ENCODE peak calls at places on chromosome 13, in six cellular contexts. D is HCT116, K is lung, F is cardiac muscle cell, E is IMR-90, S is psoas muscle. G is an unnamed sample. For H3K4me1, the result is how much of the 10 kb centered on the place peaks cover.

GRCh38 chr13:102729560-102730275 is 34.9 kb upstream of the METTL21C start:
- DNase-seq in F (peak), K (no peak), E (peak), S (no peak), D (no peak), G (no peak)

GRCh38 chr13:32617112-32617511 is 30.9 kb downstream of the PDS5B start:
- DNase-seq in E (no peak), K (no peak), D (no peak), F (no peak), S (no peak), G (no peak)

GRCh38 chr13:105121221-105121620 is 1414.2 kb downstream of the EFNB2 start:
- DNase-seq in E (no peak), S (no peak), F (no peak), K (no peak), D (no peak), G (no peak)

GRCh38 chr13:110868631-110869165 is 46.2 kb downstream of the ANKRD10 start:
- DNase-seq in F (no peak), D (no peak), S (no peak), E (no peak), K (no peak), G (no peak)

GRCh38 chr13:59771272-59771671 is 392.5 kb downstream of the DIAPH3 start:
- DNase-seq in F (peak), S (no peak), D (no peak), E (peak), K (no peak), G (no peak)

GRCh38 chr13:80979035-80979641 is 638.2 kb upstream of the SPRY2 start:
- DNase-seq in E (peak), S (no peak), F (peak), K (peak), D (peak), G (peak)

GRCh38 chr13:62997696-62998095 is 1582.0 kb upstream of the PCDH20 start:
- DNase-seq in E (no peak), F (no peak), S (no peak), D (no peak), K (no peak), G (no peak)

GRCh38 chr13:95411641-95412040 is 110.4 kb upstream of the ABCC4 start:
- DNase-seq in F (peak), S (no peak), E (no peak), D (no peak), K (no peak), G (no peak)

GRCh38 chr13:83731113-83731512 is 151.2 kb downstream of the SLITRK1 start:
- DNase-seq in F (no peak), D (no peak), E (no peak), K (no peak), S (no peak), G (no peak)

GRCh38 chr13:40562975-40563349 is 103.5 kb downstream of the FOXO1 start:
- DNase-seq in S (peak), K (no peak), F (no peak), E (no peak), D (no peak), G (no peak)

GRCh38 chr13:103573446-103573845 is 507.2 kb upstream of the SLC10A2 start:
- DNase-seq in K (no peak), D (no peak), S (no peak), F (no peak), E (no peak), G (no peak)

GRCh38 chr13:57409121-57409520 is 222.4 kb upstream of the PCDH17 start:
- DNase-seq in K (no peak), F (no peak), S (no peak), D (no peak), E (no peak), G (no peak)

GRCh38 chr13:61954092-61954491 is 538.4 kb upstream of the PCDH20 start:
- DNase-seq in D (peak), F (peak), S (no peak), E (peak), K (no peak), G (no peak)

GRCh38 chr13:24272452-24273161 is 36.8 kb upstream of the C1QTNF9 start:
- DNase-seq in S (peak), F (no peak), D (no peak), E (no peak), K (peak), G (no peak)
- H3K4me1 ChIP-seq in S (under half), F (under half), D (under half), E (under half), K (under half), G (under half)

DNA sequence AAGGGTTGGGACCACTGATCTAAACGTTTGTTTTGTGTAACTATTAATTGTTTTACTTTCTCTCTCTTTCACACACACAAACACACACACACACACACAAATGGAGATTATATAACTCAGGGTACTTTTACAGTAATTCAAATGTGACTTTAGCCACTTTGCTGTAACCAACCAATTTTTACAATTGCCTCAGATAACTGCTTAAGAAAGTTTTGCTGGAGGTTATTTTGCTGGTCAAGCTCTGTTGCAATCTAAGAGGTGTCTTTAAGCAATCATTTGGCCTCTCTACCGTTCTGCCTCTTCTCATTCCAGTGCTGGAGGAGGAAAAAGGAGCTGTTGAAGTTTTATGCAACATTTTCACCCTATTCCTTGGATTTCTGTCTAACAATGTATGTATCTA is 63.0 kb downstream of the TBC1D4 start:
- DNase-seq in D (no peak), F (peak), E (peak), S (no peak), K (no peak), G (no peak)
- H3K4me1 ChIP-seq in D (under half), F (under half), E (under half), S (half or more), K (under half), G (under half)

GRCh38 chr13:25882732-25883357 is 169.0 kb downstream of the SHISA2 start:
- DNase-seq in S (no peak), F (no peak), D (no peak), K (no peak), E (no peak), G (peak)
- H3K4me1 ChIP-seq in S (under half), F (under half), D (under half), K (under half), E (under half), G (under half)

DNA sequence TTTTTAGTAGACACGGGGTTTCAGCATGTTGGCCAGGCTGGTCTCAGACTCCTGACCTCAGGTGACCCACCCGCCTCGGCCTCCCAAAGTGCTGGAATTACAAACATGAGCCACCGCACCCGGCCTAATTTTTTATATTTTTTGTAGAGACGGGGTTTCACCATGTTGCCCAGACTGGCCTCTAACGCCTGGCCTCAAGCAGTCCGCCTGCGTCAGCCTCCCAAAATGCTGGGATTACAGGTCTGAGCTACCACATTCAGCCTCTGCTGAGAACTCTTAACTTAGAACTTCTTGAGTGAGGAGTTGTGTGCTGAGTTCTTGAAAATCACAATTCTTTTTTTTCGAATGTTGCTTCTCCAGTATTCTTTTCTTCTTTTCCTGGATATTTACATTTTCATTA is 112.2 kb downstream of the PAN3 start:
- DNase-seq in S (no peak), K (no peak), F (no peak), D (no peak), E (no peak), G (peak)
- H3K4me1 ChIP-seq in S (under half), K (under half), F (under half), D (under half), E (under half), G (under half)

G was measured in HAP-1.